ENCODE peak calls at places on chromosomes 7 and 10, in six cellular contexts. One of them, this sample, is unnamed.

GRCh38 chr10:63383141-63383540 is 82.6 kb downstream of the JMJD1C start:
- DNase-seq in PC-3: no peak
- DNase-seq in Panc1: no peak
- DNase-seq in effector memory CD4-positive, alpha-beta T cell: no peak
- DNase-seq in right cardiac atrium: no peak
- DNase-seq in AG04450: no peak
- DNase-seq in this sample: no peak

GRCh38 chr7:42522227-42522991 is 285.4 kb upstream of the GLI3 start:
- DNase-seq in PC-3: no peak
- DNase-seq in Panc1: no peak
- DNase-seq in effector memory CD4-positive, alpha-beta T cell: no peak
- DNase-seq in right cardiac atrium: peak; percentile 17
- DNase-seq in AG04450: no peak
- DNase-seq in this sample: no peak

GRCh38 chr10:48461623-48462481 is 143.0 kb downstream of the ARHGAP22 start:
- DNase-seq in PC-3: no peak
- DNase-seq in Panc1: no peak
- DNase-seq in effector memory CD4-positive, alpha-beta T cell: no peak
- DNase-seq in right cardiac atrium: no peak
- DNase-seq in AG04450: no peak
- DNase-seq in this sample: no peak

GRCh38 chr10:101291254-101292193 is 62.3 kb upstream of the LBX1 start:
- DNase-seq in PC-3: peak; percentile 19
- DNase-seq in Panc1: no peak
- DNase-seq in effector memory CD4-positive, alpha-beta T cell: peak; percentile 6
- DNase-seq in right cardiac atrium: peak; percentile 67
- DNase-seq in AG04450: no peak
- DNase-seq in this sample: no peak

GRCh38 chr10:47379901-47380300 is 4.2 kb downstream of the ZNF488 start:
- DNase-seq in PC-3: no peak
- DNase-seq in Panc1: no peak
- DNase-seq in effector memory CD4-positive, alpha-beta T cell: no peak
- DNase-seq in right cardiac atrium: no peak
- DNase-seq in AG04450: no peak
- DNase-seq in this sample: no peak

GRCh38 chr10:24695452-24695851 is 28.2 kb downstream of the ARHGAP21 start:
- DNase-seq in PC-3: no peak
- DNase-seq in Panc1: no peak
- DNase-seq in effector memory CD4-positive, alpha-beta T cell: no peak
- DNase-seq in right cardiac atrium: no peak
- DNase-seq in AG04450: no peak
- DNase-seq in this sample: no peak

GRCh38 chr7:158778476-158778875 is 50.8 kb downstream of the ESYT2 start:
- DNase-seq in PC-3: no peak
- DNase-seq in Panc1: no peak
- DNase-seq in effector memory CD4-positive, alpha-beta T cell: no peak
- DNase-seq in right cardiac atrium: no peak
- DNase-seq in AG04450: peak; percentile 16
- DNase-seq in this sample: no peak

GRCh38 chr10:13335881-13336280 is 12.2 kb downstream of the SEPHS1 start:
- DNase-seq in PC-3: no peak
- DNase-seq in Panc1: no peak
- DNase-seq in effector memory CD4-positive, alpha-beta T cell: no peak
- DNase-seq in right cardiac atrium: no peak
- DNase-seq in AG04450: no peak
- DNase-seq in this sample: no peak

GRCh38 chr7:127865466-127865865 is 165.8 kb downstream of the LRRC4 start:
- DNase-seq in PC-3: peak; percentile 7
- DNase-seq in Panc1: no peak
- DNase-seq in effector memory CD4-positive, alpha-beta T cell: no peak
- DNase-seq in right cardiac atrium: no peak
- DNase-seq in AG04450: no peak
- DNase-seq in this sample: no peak

GRCh38 chr7:108461855-108462254 is 5.6 kb upstream of the NRCAM start:
- DNase-seq in PC-3: no peak
- DNase-seq in Panc1: no peak
- DNase-seq in effector memory CD4-positive, alpha-beta T cell: no peak
- DNase-seq in right cardiac atrium: no peak
- DNase-seq in AG04450: no peak
- DNase-seq in this sample: no peak

GRCh38 chr7:28731092-28731491 is 227.0 kb downstream of the TRIL start:
- DNase-seq in PC-3: no peak
- DNase-seq in Panc1: no peak
- DNase-seq in effector memory CD4-positive, alpha-beta T cell: no peak
- DNase-seq in right cardiac atrium: no peak
- DNase-seq in AG04450: no peak
- DNase-seq in this sample: no peak

GRCh38 chr10:8224591-8224990 is 170.1 kb downstream of the GATA3 start:
- DNase-seq in PC-3: no peak
- DNase-seq in Panc1: no peak
- DNase-seq in effector memory CD4-positive, alpha-beta T cell: no peak
- DNase-seq in right cardiac atrium: no peak
- DNase-seq in AG04450: no peak
- DNase-seq in this sample: no peak

GRCh38 chr10:29922904-29923303 is 136.5 kb downstream of the JCAD start:
- DNase-seq in PC-3: no peak
- DNase-seq in Panc1: no peak
- DNase-seq in effector memory CD4-positive, alpha-beta T cell: no peak
- DNase-seq in right cardiac atrium: no peak
- DNase-seq in AG04450: no peak
- DNase-seq in this sample: no peak

GRCh38 chr10:28432210-28432676 is 100.7 kb upstream of the WAC start:
- DNase-seq in PC-3: peak; percentile 64
- DNase-seq in Panc1: peak; percentile 17
- DNase-seq in effector memory CD4-positive, alpha-beta T cell: peak; percentile 3
- DNase-seq in right cardiac atrium: peak; percentile 67
- DNase-seq in AG04450: peak; percentile 38
- DNase-seq in this sample: peak; percentile 24

GRCh38 chr7:100584046-100584676 is 1.8 kb downstream of the LRCH4 start:
- DNase-seq in PC-3: no peak
- DNase-seq in Panc1: no peak
- DNase-seq in effector memory CD4-positive, alpha-beta T cell: no peak
- DNase-seq in right cardiac atrium: no peak
- DNase-seq in AG04450: no peak
- DNase-seq in this sample: no peak

GRCh38 chr7:140175221-140176218 is 1.3 kb downstream of the KDM7A start:
- DNase-seq in PC-3: peak; percentile 84
- DNase-seq in Panc1: peak; percentile 93
- DNase-seq in effector memory CD4-positive, alpha-beta T cell: peak; percentile 89
- DNase-seq in right cardiac atrium: peak; percentile 93
- DNase-seq in AG04450: peak; percentile 83
- DNase-seq in this sample: peak; percentile 93

GRCh38 chr10:33927347-33927746 is 592.9 kb upstream of the NRP1 start:
- DNase-seq in PC-3: no peak
- DNase-seq in Panc1: no peak
- DNase-seq in effector memory CD4-positive, alpha-beta T cell: no peak
- DNase-seq in right cardiac atrium: peak; percentile 20
- DNase-seq in AG04450: no peak
- DNase-seq in this sample: peak; percentile 94

GRCh38 chr7:90857595-90857994 is 261.5 kb downstream of the CDK14 start:
- DNase-seq in PC-3: no peak
- DNase-seq in Panc1: no peak
- DNase-seq in effector memory CD4-positive, alpha-beta T cell: no peak
- DNase-seq in right cardiac atrium: peak; percentile 21
- DNase-seq in AG04450: no peak
- DNase-seq in this sample: no peak

GRCh38 chr7:127891144-127891543 is 140.1 kb downstream of the LRRC4 start:
- DNase-seq in PC-3: no peak
- DNase-seq in Panc1: no peak
- DNase-seq in effector memory CD4-positive, alpha-beta T cell: no peak
- DNase-seq in right cardiac atrium: no peak
- DNase-seq in AG04450: no peak
- DNase-seq in this sample: no peak

GRCh38 chr10:131533846-131534526 is 222.5 kb upstream of the TCERG1L start:
- DNase-seq in PC-3: peak; percentile 21
- DNase-seq in Panc1: no peak
- DNase-seq in effector memory CD4-positive, alpha-beta T cell: no peak
- DNase-seq in right cardiac atrium: no peak
- DNase-seq in AG04450: no peak
- DNase-seq in this sample: no peak

GRCh38 chr10:24951201-24952145 is 933 bp downstream of the PRTFDC1 start:
- DNase-seq in PC-3: no peak
- DNase-seq in Panc1: no peak
- DNase-seq in effector memory CD4-positive, alpha-beta T cell: no peak
- DNase-seq in right cardiac atrium: no peak
- DNase-seq in AG04450: no peak
- DNase-seq in this sample: no peak

GRCh38 chr10:77308084-77308732 is 329.4 kb downstream of the KCNMA1 start:
- DNase-seq in PC-3: no peak
- DNase-seq in Panc1: no peak
- DNase-seq in effector memory CD4-positive, alpha-beta T cell: no peak
- DNase-seq in right cardiac atrium: no peak
- DNase-seq in AG04450: no peak
- DNase-seq in this sample: no peak

GRCh38 chr10:124539935-124540641 is 78.5 kb downstream of the LHPP start:
- DNase-seq in PC-3: peak; percentile 24
- DNase-seq in Panc1: no peak
- DNase-seq in effector memory CD4-positive, alpha-beta T cell: peak; percentile 55
- DNase-seq in right cardiac atrium: peak; percentile 71
- DNase-seq in AG04450: no peak
- DNase-seq in this sample: no peak

GRCh38 chr10:127135844-127136577 is 60.4 kb downstream of the INSYN2A start:
- DNase-seq in PC-3: no peak
- DNase-seq in Panc1: no peak
- DNase-seq in effector memory CD4-positive, alpha-beta T cell: no peak
- DNase-seq in right cardiac atrium: no peak
- DNase-seq in AG04450: no peak
- DNase-seq in this sample: no peak

GRCh38 chr7:87059525-87060287 is at the start of gene ELAPOR2:
- DNase-seq in PC-3: peak; percentile 80
- DNase-seq in Panc1: no peak
- DNase-seq in effector memory CD4-positive, alpha-beta T cell: peak; percentile 70
- DNase-seq in right cardiac atrium: peak; percentile 80
- DNase-seq in AG04450: no peak
- DNase-seq in this sample: no peak

GRCh38 chr7:32496052-32496813 is 944 bp downstream of the AVL9 start:
- DNase-seq in PC-3: no peak
- DNase-seq in Panc1: no peak
- DNase-seq in effector memory CD4-positive, alpha-beta T cell: no peak
- DNase-seq in right cardiac atrium: no peak
- DNase-seq in AG04450: no peak
- DNase-seq in this sample: no peak
- H3K27ac ChIP-seq in PC-3: peak overlapping the region; percentile 86
- H3K27ac ChIP-seq in Panc1: peak overlapping the region; percentile 91
- H3K27ac ChIP-seq in effector memory CD4-positive, alpha-beta T cell: peak overlapping the region; percentile 96
- H3K27ac ChIP-seq in right cardiac atrium: peak overlapping the region; percentile 81
- H3K27ac ChIP-seq in AG04450: peak overlapping the region; percentile 90
- H3K27ac ChIP-seq in this sample: peak overlapping the region; percentile 89

DNA sequence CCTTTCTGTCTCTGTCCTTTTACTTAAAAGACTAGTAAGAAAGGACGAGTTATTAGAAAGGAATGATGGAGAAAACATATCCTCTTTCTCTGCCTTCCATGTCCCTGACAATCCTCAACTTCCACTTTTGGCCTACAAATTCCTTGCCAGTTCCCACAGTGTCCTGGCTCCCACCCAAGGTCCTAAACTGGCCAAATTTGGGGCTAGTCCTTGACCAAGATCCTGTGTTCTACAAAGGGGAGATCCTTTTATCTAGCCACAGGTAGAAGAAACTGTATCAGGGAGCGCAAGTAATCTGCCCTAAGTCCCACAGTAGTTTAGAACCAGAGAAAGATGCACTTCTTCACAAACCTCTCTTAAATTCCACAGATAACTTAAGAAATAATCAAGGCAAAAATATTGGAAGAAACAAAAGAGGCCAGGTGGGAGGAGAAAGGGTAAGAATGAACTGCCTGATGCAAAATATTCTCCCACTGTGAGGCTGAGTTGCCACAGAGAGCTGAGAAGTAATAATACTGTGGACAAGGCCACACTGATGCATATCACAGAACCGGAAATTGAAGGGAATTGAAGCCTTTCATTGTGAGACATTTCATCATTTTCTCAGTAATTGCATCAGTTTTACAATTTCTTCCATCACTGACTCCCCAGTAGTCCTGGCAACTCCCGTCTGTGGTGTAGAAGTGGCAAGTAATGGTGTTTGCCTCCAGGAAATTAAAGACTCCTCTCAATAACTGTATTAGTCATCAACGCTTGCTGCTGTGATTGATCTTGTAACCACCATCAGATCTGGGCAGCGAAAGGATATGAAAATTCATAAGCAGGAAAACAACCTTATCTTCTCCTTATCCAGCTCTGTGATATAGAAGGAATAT is 47.2 kb downstream of the DNAJC12 start:
- DNase-seq in PC-3: no peak
- DNase-seq in Panc1: no peak
- DNase-seq in effector memory CD4-positive, alpha-beta T cell: no peak
- DNase-seq in right cardiac atrium: no peak
- DNase-seq in AG04450: no peak
- DNase-seq in this sample: no peak
- H3K27ac ChIP-seq in PC-3: no peak overlapping the region
- H3K27ac ChIP-seq in Panc1: peak overlapping the region; percentile 56
- H3K27ac ChIP-seq in effector memory CD4-positive, alpha-beta T cell: no peak overlapping the region
- H3K27ac ChIP-seq in right cardiac atrium: no peak overlapping the region
- H3K27ac ChIP-seq in AG04450: no peak overlapping the region
- H3K27ac ChIP-seq in this sample: peak overlapping the region; percentile 49

DNA sequence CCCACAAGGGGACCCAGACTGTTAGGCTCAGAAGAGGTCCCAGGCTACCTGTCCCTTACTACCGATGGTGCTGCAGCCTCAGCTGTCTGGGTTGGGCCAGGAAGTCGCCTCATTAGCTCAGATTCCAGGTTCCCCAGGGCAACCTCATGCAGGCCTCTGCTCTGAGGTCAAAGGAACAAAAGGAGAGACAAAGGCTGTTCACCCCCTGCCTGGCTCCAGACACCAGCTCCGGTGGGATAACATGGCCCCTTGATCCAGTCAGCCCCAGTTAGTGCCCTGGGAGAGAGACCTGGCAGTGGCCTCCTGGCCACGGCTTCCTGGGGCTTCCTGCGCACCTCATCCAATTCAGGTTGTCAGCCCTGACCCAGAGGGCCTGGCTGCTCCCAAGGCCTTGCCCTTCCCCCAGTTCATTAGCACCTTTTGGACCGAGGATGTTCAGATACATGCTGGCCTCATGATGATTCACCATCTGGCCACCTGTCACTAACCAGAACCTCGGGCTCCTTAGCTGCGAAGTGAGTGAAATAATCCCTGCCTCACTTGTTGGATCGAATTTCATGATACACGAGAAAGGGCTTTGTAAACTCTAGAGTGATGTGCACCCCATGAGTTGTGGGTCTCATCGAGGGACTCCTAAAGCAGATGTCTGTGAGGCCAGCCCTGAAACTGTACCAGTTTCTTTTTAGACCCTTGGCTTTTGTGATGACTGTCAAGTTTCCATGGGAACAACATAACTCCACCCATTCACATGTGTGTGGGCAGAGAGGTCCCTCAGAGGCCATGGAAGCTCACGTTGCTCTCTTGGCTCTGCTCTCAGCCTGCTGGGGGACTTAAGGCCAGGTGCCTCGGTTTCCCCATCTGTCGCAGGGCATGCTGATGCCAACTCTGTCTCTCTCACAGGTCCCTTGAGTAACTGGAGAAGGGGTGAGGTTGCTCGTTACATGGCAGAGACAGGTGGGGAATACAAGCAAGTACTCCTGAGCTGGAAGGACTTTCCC is 79.5 kb upstream of the PCBD1 start:
- DNase-seq in PC-3: peak; percentile 43
- DNase-seq in Panc1: no peak
- DNase-seq in effector memory CD4-positive, alpha-beta T cell: no peak
- DNase-seq in right cardiac atrium: no peak
- DNase-seq in AG04450: no peak
- DNase-seq in this sample: no peak
- H3K27ac ChIP-seq in PC-3: no peak overlapping the region
- H3K27ac ChIP-seq in Panc1: no peak overlapping the region
- H3K27ac ChIP-seq in effector memory CD4-positive, alpha-beta T cell: no peak overlapping the region
- H3K27ac ChIP-seq in right cardiac atrium: no peak overlapping the region
- H3K27ac ChIP-seq in AG04450: no peak overlapping the region
- H3K27ac ChIP-seq in this sample: no peak overlapping the region

GRCh38 chr7:81618400-81619014 is 151.3 kb downstream of the HGF start:
- DNase-seq in PC-3: peak; percentile 90
- DNase-seq in Panc1: no peak
- DNase-seq in effector memory CD4-positive, alpha-beta T cell: no peak
- DNase-seq in right cardiac atrium: no peak
- DNase-seq in AG04450: peak; percentile 79
- DNase-seq in this sample: no peak
- H3K27ac ChIP-seq in PC-3: peak overlapping the region; percentile 94
- H3K27ac ChIP-seq in Panc1: no peak overlapping the region
- H3K27ac ChIP-seq in effector memory CD4-positive, alpha-beta T cell: no peak overlapping the region
- H3K27ac ChIP-seq in right cardiac atrium: no peak overlapping the region
- H3K27ac ChIP-seq in AG04450: no peak overlapping the region
- H3K27ac ChIP-seq in this sample: peak overlapping the region; percentile 42